ENCODE peak calls at places on chromosomes 2 and 18, in four cellular contexts. A is psoas muscle, Q is PC-3, M is MM.1S. H is an unnamed sample. For H3K27me3 and H3K36me3, the result is how much of the 10 kb centered on the place peaks cover.

GRCh38 chr2:239303711-239304532 is 96.9 kb downstream of the HDAC4 start:
- DNase-seq in A (peak), Q (no peak), M (no peak), H (no peak)

GRCh38 chr2:234426616-234427015 is 70.3 kb downstream of the ARL4C start:
- DNase-seq in A (no peak), Q (no peak), M (peak), H (no peak)

GRCh38 chr2:215422676-215423075 is 13.2 kb downstream of the FN1 start:
- DNase-seq in A (no peak), Q (no peak), M (no peak), H (no peak)

GRCh38 chr2:120735750-120736170 is at the start of gene GLI2:
- DNase-seq in A (peak), Q (peak), M (peak), H (peak)

GRCh38 chr2:111946294-111947114 is 48.1 kb downstream of the MERTK start:
- DNase-seq in A (no peak), Q (peak), M (peak), H (peak)

GRCh38 chr18:57837917-57838548 is 34.9 kb upstream of the ATP8B1 start:
- DNase-seq in A (no peak), Q (no peak), M (peak), H (no peak)

GRCh38 chr2:126655500-126656310 is at the start of gene GYPC:
- DNase-seq in A (peak), Q (no peak), M (peak), H (peak)

GRCh38 chr2:75710220-75710576 is 517 bp downstream of the GCFC2 start:
- DNase-seq in A (no peak), Q (no peak), M (no peak), H (no peak)

GRCh38 chr2:219249203-219249980 is 3.7 kb upstream of the TUBA4B start:
- DNase-seq in A (peak), Q (peak), M (peak), H (peak)

GRCh38 chr2:205908491-205909193 is 177.3 kb downstream of the INO80D start:
- DNase-seq in A (no peak), Q (no peak), M (no peak), H (no peak)

GRCh38 chr2:39584283-39584972 is 81.3 kb upstream of the TMEM178A start:
- DNase-seq in A (no peak), Q (peak), M (no peak), H (no peak)

GRCh38 chr2:158904126-158904525 is 64.3 kb upstream of the TANC1 start:
- DNase-seq in A (no peak), Q (no peak), M (no peak), H (no peak)

GRCh38 chr18:41323044-41323443 is 632.0 kb upstream of the PIK3C3 start:
- DNase-seq in A (no peak), Q (peak), M (no peak), H (no peak)

GRCh38 chr2:216081487-216082387 is at the start of the genes PECR and TMEM169:
- DNase-seq in A (peak), Q (peak), M (peak), H (peak)

GRCh38 chr2:18637196-18637595 is 47.8 kb upstream of the NT5C1B start:
- DNase-seq in A (no peak), Q (no peak), M (no peak), H (no peak)

GRCh38 chr2:120470041-120470716 is 124.2 kb downstream of the INHBB start:
- DNase-seq in A (peak), Q (peak), M (no peak), H (peak)

GRCh38 chr2:64313311-64313710 is 140.7 kb upstream of the LGALSL start:
- DNase-seq in A (no peak), Q (no peak), M (no peak), H (no peak)
- H3K4me3 ChIP-seq in A (no peak), Q (no peak), M (no peak), H (no peak)

DNA sequence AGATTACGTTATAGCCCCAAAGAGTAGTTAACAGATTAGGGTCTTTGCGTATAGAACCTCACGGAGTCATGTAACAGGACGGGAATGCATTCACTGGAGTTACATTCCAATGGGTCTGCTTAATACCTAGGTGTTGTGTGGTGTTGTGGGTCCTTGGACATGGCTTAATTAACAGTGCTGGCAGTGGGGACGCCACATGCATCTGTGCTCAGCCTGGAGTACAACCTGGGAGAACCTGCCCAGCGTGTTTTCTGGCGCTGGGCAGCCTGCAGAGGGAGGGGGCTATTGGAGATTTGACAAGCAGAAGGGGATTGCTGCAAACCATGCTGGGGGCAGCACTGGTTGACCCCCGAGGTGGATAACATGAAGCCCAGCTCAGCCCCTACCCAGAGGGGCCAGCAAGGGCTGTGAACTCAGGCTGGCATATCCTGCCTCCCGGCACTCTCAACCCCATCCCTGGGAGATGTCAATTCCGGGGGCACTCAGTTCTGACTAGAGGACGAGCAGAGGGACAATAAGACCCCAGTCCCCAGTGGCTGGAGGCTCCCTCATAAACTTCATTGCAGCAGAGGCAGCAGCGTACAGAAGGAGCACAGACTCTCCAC is 29.3 kb upstream of the COPS8 start:
- DNase-seq in A (no peak), Q (no peak), M (no peak), H (no peak)
- H3K27me3 ChIP-seq in A (under half), Q (under half), M (under half), H (under half)

GRCh38 chr2:202109139-202109736 is 36.2 kb downstream of the KIAA2012 start:
- DNase-seq in A (no peak), Q (no peak), M (no peak), H (no peak)
- H3K36me3 ChIP-seq in A (under half), Q (under half), M (under half), H (under half)

DNA sequence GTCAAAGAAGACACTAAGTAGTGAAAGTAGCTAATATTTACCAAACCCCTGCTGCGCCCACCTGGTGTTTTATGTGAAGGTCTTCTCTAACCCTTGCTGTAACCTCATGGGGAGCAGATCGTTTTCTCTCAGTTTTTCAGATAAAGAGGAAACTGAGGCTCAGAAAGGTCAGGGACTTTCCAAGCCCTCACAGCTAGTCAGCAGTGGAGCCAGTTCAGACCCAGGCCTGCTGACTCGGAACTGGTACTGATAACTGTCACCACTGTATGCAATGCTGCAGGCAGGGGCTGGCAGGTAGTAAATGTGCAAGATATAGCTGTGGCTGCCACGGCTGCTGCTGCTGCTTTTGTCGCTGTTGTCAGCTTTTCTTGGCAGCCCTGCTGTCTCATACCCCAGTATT is 69.1 kb downstream of the LRRFIP1 start:
- DNase-seq in A (no peak), Q (no peak), M (peak), H (no peak)
- H3K4me3 ChIP-seq in A (peak), Q (no peak), M (peak), H (no peak)

GRCh38 chr18:79598046-79598884 is 81.3 kb upstream of the CTDP1 start:
- DNase-seq in A (peak), Q (no peak), M (no peak), H (no peak)
- H3K27me3 ChIP-seq in A (under half), Q (under half), M (under half), H (under half)

GRCh38 chr2:27237341-27237945 is 20.3 kb downstream of the CAD start:
- DNase-seq in A (peak), Q (no peak), M (no peak), H (no peak)

GRCh38 chr2:27233341-27233740 is 16.2 kb downstream of the CAD start:
- DNase-seq in A (no peak), Q (no peak), M (no peak), H (no peak)

GRCh38 chr2:27236626-27237025 is 19.5 kb downstream of the CAD start:
- DNase-seq in A (peak), Q (no peak), M (no peak), H (no peak)

GRCh38 chr2:27238976-27239375 is 21.8 kb downstream of the CAD start:
- DNase-seq in A (peak), Q (no peak), M (no peak), H (no peak)

DNA sequence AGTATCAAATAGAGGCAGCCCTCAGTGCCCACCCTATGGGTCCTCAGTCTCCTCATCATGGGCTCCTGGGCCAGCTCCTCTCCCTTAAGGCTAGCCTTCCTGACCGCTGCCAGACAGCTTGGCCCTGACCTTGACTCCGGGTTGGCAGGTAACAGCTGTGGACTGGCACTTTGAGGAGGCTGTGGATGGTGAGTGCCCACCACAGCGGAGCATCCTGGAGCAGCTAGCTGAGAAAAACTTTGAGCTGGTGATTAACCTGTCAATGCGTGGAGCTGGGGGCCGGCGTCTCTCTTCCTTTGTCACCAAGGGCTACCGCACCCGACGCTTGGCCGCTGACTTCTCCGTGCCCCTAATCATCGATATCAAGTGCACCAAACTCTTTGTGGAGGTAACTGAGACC is 19.0 kb downstream of the CAD start:
- DNase-seq in A (peak), Q (no peak), M (no peak), H (no peak)
- H3K36me3 ChIP-seq in A (under half), Q (half or more), M (under half), H (half or more)

GRCh38 chr2:236568922-236569592 is 568 bp upstream of the ACKR3 start:
- DNase-seq in A (no peak), Q (no peak), M (no peak), H (no peak)
- H3K4me3 ChIP-seq in A (peak), Q (peak), M (peak), H (peak)

DNA sequence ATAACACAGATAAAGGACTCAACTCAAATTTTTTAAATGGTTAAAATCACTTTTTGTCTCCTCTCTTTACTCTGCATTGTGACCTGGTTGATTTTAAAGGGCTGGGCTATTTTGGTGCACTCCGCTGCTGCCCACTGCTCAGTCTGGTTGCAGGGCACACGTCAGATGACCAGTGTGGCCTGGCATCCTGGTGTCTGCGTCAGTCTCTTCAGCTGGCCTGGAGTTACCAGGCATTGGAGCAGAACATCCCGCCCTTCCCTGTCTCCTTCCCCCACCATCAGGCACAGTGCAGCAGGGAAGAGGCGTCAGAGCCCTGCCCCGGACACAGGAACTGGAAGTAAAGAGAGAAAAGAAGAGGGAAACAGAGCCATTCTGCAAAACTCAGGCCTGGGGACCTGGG is 8.9 kb downstream of the C1QL2 start:
- DNase-seq in A (no peak), Q (no peak), M (no peak), H (no peak)
- H3K27me3 ChIP-seq in A (under half), Q (half or more), M (under half), H (under half)

GRCh38 chr2:182971820-182972547 is 66.3 kb downstream of the NCKAP1 start:
- DNase-seq in A (no peak), Q (no peak), M (peak), H (no peak)
- H3K36me3 ChIP-seq in A (under half), Q (half or more), M (under half), H (half or more)

DNA sequence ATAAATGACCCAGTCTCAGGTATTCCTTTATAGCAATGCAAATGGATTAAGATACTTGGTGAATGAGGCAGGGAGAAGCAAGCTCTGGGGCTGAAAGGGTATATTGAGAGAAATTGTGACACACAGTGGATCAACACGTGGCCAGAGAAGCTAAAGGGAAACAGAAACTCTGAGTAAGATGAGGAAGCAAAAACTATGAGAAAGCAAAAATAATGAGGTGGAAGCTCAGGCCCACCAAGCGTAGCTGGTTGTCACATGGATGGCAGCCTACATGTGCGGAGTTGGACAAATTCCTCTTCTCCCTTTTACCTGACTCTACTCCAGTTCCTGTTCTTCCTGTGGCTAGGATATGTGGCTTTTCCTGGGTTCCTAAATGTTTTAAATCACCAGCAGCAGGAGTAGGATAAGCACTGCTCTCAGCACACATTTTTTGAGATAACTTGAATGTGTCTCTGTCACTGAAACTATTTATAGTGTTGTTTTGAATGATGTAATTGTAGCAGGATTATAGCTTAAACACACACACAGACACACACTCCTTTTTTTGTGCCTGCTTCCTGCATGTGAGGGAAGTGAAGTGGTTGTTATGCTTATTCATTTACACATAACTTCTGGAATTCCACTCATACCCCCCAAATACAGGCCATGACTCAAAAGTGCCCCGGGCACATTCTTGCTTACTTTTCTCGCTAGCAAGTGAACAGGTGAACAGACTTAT is 30.1 kb upstream of the EPC2 start:
- DNase-seq in A (no peak), Q (peak), M (peak), H (peak)
- H3K4me3 ChIP-seq in A (no peak), Q (no peak), M (no peak), H (no peak)

H was measured in MG63.